ENCODE peak calls at places on chromosomes 7 and 10, in eight cellular contexts. One of them, this sample, is unnamed.

GRCh38 chr10:133466683-133467275 is 13.0 kb downstream of the SCART1 start:
- DNase-seq in GM13976: no peak
- DNase-seq in IMR-90: no peak
- DNase-seq in HT-29: no peak
- DNase-seq in AG10803: no peak
- DNase-seq in OCI-LY7: no peak
- DNase-seq in aorta: no peak
- DNase-seq in HS-27A: no peak
- DNase-seq in this sample: no peak

GRCh38 chr10:86687750-86688149 is 19.4 kb downstream of the LDB3 start:
- DNase-seq in GM13976: no peak
- DNase-seq in IMR-90: peak
- DNase-seq in HT-29: no peak
- DNase-seq in AG10803: peak
- DNase-seq in OCI-LY7: no peak
- DNase-seq in aorta: no peak
- DNase-seq in HS-27A: no peak
- DNase-seq in this sample: no peak

GRCh38 chr7:151251328-151251925 is 2.9 kb upstream of the SMARCD3 start:
- DNase-seq in GM13976: no peak
- DNase-seq in IMR-90: peak
- DNase-seq in HT-29: no peak
- DNase-seq in AG10803: peak
- DNase-seq in OCI-LY7: peak
- DNase-seq in aorta: peak
- DNase-seq in HS-27A: no peak
- DNase-seq in this sample: no peak

GRCh38 chr7:1702652-1703051 is 32.6 kb downstream of the ELFN1 start:
- DNase-seq in GM13976: no peak
- DNase-seq in IMR-90: no peak
- DNase-seq in HT-29: no peak
- DNase-seq in AG10803: no peak
- DNase-seq in OCI-LY7: no peak
- DNase-seq in aorta: no peak
- DNase-seq in HS-27A: no peak
- DNase-seq in this sample: no peak

GRCh38 chr7:97145068-97145467 is 27.6 kb downstream of the SDHAF3 start:
- DNase-seq in GM13976: no peak
- DNase-seq in IMR-90: peak
- DNase-seq in HT-29: peak
- DNase-seq in AG10803: peak
- DNase-seq in OCI-LY7: peak
- DNase-seq in aorta: no peak
- DNase-seq in HS-27A: no peak
- DNase-seq in this sample: peak

GRCh38 chr7:33334349-33334748 is 205.0 kb downstream of the BBS9 start:
- DNase-seq in GM13976: no peak
- DNase-seq in IMR-90: peak
- DNase-seq in HT-29: peak
- DNase-seq in AG10803: peak
- DNase-seq in OCI-LY7: peak
- DNase-seq in aorta: no peak
- DNase-seq in HS-27A: no peak
- DNase-seq in this sample: no peak

GRCh38 chr10:34732926-34733325 is 82.2 kb downstream of the PARD3 start:
- DNase-seq in GM13976: no peak
- DNase-seq in IMR-90: peak
- DNase-seq in HT-29: peak
- DNase-seq in AG10803: peak
- DNase-seq in OCI-LY7: peak
- DNase-seq in aorta: no peak
- DNase-seq in HS-27A: no peak
- DNase-seq in this sample: no peak

GRCh38 chr7:95404316-95404715 is 8.1 kb upstream of the PON3 start:
- DNase-seq in GM13976: no peak
- DNase-seq in IMR-90: peak
- DNase-seq in HT-29: no peak
- DNase-seq in AG10803: peak
- DNase-seq in OCI-LY7: no peak
- DNase-seq in aorta: no peak
- DNase-seq in HS-27A: no peak
- DNase-seq in this sample: no peak

GRCh38 chr7:70598976-70599375 is 533.0 kb upstream of the GALNT17 start:
- DNase-seq in GM13976: no peak
- DNase-seq in IMR-90: no peak
- DNase-seq in HT-29: peak
- DNase-seq in AG10803: peak
- DNase-seq in OCI-LY7: no peak
- DNase-seq in aorta: no peak
- DNase-seq in HS-27A: no peak
- DNase-seq in this sample: no peak

GRCh38 chr7:151408839-151409554 is 841 bp downstream of the WDR86 start:
- DNase-seq in GM13976: no peak
- DNase-seq in IMR-90: no peak
- DNase-seq in HT-29: peak
- DNase-seq in AG10803: no peak
- DNase-seq in OCI-LY7: peak
- DNase-seq in aorta: no peak
- DNase-seq in HS-27A: no peak
- DNase-seq in this sample: no peak

GRCh38 chr7:141158562-141158961 is 84.7 kb downstream of the TMEM178B start:
- DNase-seq in GM13976: no peak
- DNase-seq in IMR-90: peak
- DNase-seq in HT-29: peak
- DNase-seq in AG10803: peak
- DNase-seq in OCI-LY7: no peak
- DNase-seq in aorta: no peak
- DNase-seq in HS-27A: peak
- DNase-seq in this sample: no peak

GRCh38 chr7:135716677-135717238 is 11.2 kb downstream of the SLC13A4 start:
- DNase-seq in GM13976: no peak
- DNase-seq in IMR-90: peak
- DNase-seq in HT-29: no peak
- DNase-seq in AG10803: peak
- DNase-seq in OCI-LY7: no peak
- DNase-seq in aorta: no peak
- DNase-seq in HS-27A: peak
- DNase-seq in this sample: no peak

GRCh38 chr7:95718556-95719410 is 53.6 kb upstream of the DYNC1I1 start:
- DNase-seq in GM13976: peak
- DNase-seq in IMR-90: peak
- DNase-seq in HT-29: peak
- DNase-seq in AG10803: peak
- DNase-seq in OCI-LY7: no peak
- DNase-seq in aorta: no peak
- DNase-seq in HS-27A: no peak
- DNase-seq in this sample: peak

GRCh38 chr7:74656421-74656910 is 1.1 kb upstream of the GTF2I start:
- DNase-seq in GM13976: no peak
- DNase-seq in IMR-90: no peak
- DNase-seq in HT-29: peak
- DNase-seq in AG10803: peak
- DNase-seq in OCI-LY7: peak
- DNase-seq in aorta: peak
- DNase-seq in HS-27A: no peak
- DNase-seq in this sample: peak

GRCh38 chr10:97542169-97543024 is 30.2 kb upstream of the ANKRD2 start:
- DNase-seq in GM13976: no peak
- DNase-seq in IMR-90: peak
- DNase-seq in HT-29: peak
- DNase-seq in AG10803: peak
- DNase-seq in OCI-LY7: no peak
- DNase-seq in aorta: peak
- DNase-seq in HS-27A: peak
- DNase-seq in this sample: no peak

GRCh38 chr10:88974446-88975376 is 15.9 kb upstream of the FAS start:
- DNase-seq in GM13976: no peak
- DNase-seq in IMR-90: peak
- DNase-seq in HT-29: peak
- DNase-seq in AG10803: no peak
- DNase-seq in OCI-LY7: peak
- DNase-seq in aorta: no peak
- DNase-seq in HS-27A: no peak
- DNase-seq in this sample: peak

GRCh38 chr10:43203491-43204393 is 63.1 kb downstream of the RASGEF1A start:
- DNase-seq in GM13976: no peak
- DNase-seq in IMR-90: no peak
- DNase-seq in HT-29: peak
- DNase-seq in AG10803: no peak
- DNase-seq in OCI-LY7: peak
- DNase-seq in aorta: peak
- DNase-seq in HS-27A: no peak
- DNase-seq in this sample: no peak

GRCh38 chr7:149071641-149072437 is 18.7 kb downstream of the ZNF786 start:
- DNase-seq in GM13976: no peak
- DNase-seq in IMR-90: peak
- DNase-seq in HT-29: no peak
- DNase-seq in AG10803: peak
- DNase-seq in OCI-LY7: no peak
- DNase-seq in aorta: peak
- DNase-seq in HS-27A: no peak
- DNase-seq in this sample: no peak

GRCh38 chr7:55099086-55099831 is 80.4 kb downstream of the EGFR start:
- DNase-seq in GM13976: no peak
- DNase-seq in IMR-90: peak
- DNase-seq in HT-29: no peak
- DNase-seq in AG10803: peak
- DNase-seq in OCI-LY7: no peak
- DNase-seq in aorta: no peak
- DNase-seq in HS-27A: no peak
- DNase-seq in this sample: no peak

GRCh38 chr10:22372922-22373321 is 27.6 kb downstream of the SPAG6 start:
- DNase-seq in GM13976: no peak
- DNase-seq in IMR-90: no peak
- DNase-seq in HT-29: no peak
- DNase-seq in AG10803: peak
- DNase-seq in OCI-LY7: no peak
- DNase-seq in aorta: no peak
- DNase-seq in HS-27A: no peak
- DNase-seq in this sample: no peak

GRCh38 chr10:99743841-99744240 is 11.8 kb downstream of the CUTC start:
- DNase-seq in GM13976: no peak
- DNase-seq in IMR-90: no peak
- DNase-seq in HT-29: no peak
- DNase-seq in AG10803: no peak
- DNase-seq in OCI-LY7: no peak
- DNase-seq in aorta: no peak
- DNase-seq in HS-27A: no peak
- DNase-seq in this sample: no peak

GRCh38 chr10:1177936-1178335 is 121.8 kb downstream of the WDR37 start:
- DNase-seq in GM13976: no peak
- DNase-seq in IMR-90: no peak
- DNase-seq in HT-29: no peak
- DNase-seq in AG10803: no peak
- DNase-seq in OCI-LY7: no peak
- DNase-seq in aorta: peak
- DNase-seq in HS-27A: no peak
- DNase-seq in this sample: no peak